ENCODE peak calls at places on chromosome 19, in ten cellular contexts. Q is progenitor cell of endocrine pancreas; A is H54; B is T follicular helper cell; N is GM23248; J is activated naive CD8-positive, alpha-beta T cell treated with anti-CD3 and anti-CD28 coated beads for 36 hours; M is activated naive CD4-positive, alpha-beta T cell treated with Interleukin-2 at 50 U/mL for 16 hours; C is endothelial cell; E is RCC 7860; V is SIG-M5. R is an unnamed sample.

GRCh38 chr19:49453013-49453756 is at the start of gene ALDH16A1:
- DNase-seq in B (peak), C (peak), N (peak), A (peak), J (peak), Q (peak), V (peak), M (peak), E (peak), R (peak)

GRCh38 chr19:46755077-46755852 is 9.0 kb upstream of the STRN4 start:
- DNase-seq in V (no peak), M (no peak), E (no peak), B (no peak), Q (no peak), A (no peak), N (peak), J (no peak), C (no peak), R (no peak)

GRCh38 chr19:54254195-54254906 is 2.7 kb downstream of the LILRB5 start:
- DNase-seq in M (no peak), Q (no peak), J (no peak), B (no peak), N (no peak), V (no peak), C (no peak), E (no peak), A (no peak), R (no peak)

GRCh38 chr19:35261356-35262100 is 7.2 kb upstream of the USF2 start:
- DNase-seq in A (no peak), V (no peak), M (peak), E (no peak), N (no peak), J (no peak), Q (no peak), C (no peak), B (no peak), R (peak)

GRCh38 chr19:7513809-7514642 is 1.9 kb upstream of the ZNF358 start:
- DNase-seq in J (no peak), Q (no peak), M (no peak), V (no peak), B (no peak), N (no peak), E (no peak), C (no peak), A (no peak), R (no peak)

GRCh38 chr19:50963381-50963780 is 6.0 kb downstream of the KLK6 start:
- DNase-seq in E (no peak), J (no peak), N (no peak), A (no peak), M (no peak), Q (no peak), C (no peak), V (no peak), B (no peak), R (no peak)

GRCh38 chr19:40663712-40664692 is 26.4 kb downstream of the NUMBL start:
- DNase-seq in J (peak), A (no peak), M (peak), N (peak), V (no peak), B (no peak), C (no peak), Q (no peak), E (peak), R (no peak)

GRCh38 chr19:1037553-1038115 is 2.3 kb upstream of the ABCA7 start:
- DNase-seq in Q (no peak), M (no peak), B (no peak), N (no peak), A (no peak), V (no peak), E (no peak), C (no peak), J (no peak), R (no peak)

GRCh38 chr19:3471954-3472655 is 8.2 kb downstream of the SMIM24 start:
- DNase-seq in Q (no peak), E (no peak), J (peak), M (peak), C (peak), N (no peak), A (no peak), B (no peak), V (no peak), R (peak)

R was measured in left ventricle myocardium superior.